ENCODE peak calls at places on chromosomes 3 and 15, in eight cellular contexts. T is OCI-LY7; U is lower lobe of right lung; X is cardiac muscle cell; B is spleen; A is CD8-positive, alpha-beta T cell; H is lung; G is foreskin keratinocyte. F is an unnamed sample.

GRCh38 chr3:81492048-81492447 is 269.4 kb downstream of the GBE1 start:
- DNase-seq in T (no peak), U (no peak), X (no peak), B (no peak), A (no peak), H (no peak), G (no peak), F (no peak)

GRCh38 chr3:197854596-197855343 is 63.7 kb downstream of the LRCH3 start:
- DNase-seq in T (no peak), U (no peak), X (no peak), B (no peak), A (no peak), H (no peak), G (peak), F (no peak)

GRCh38 chr15:92082217-92082843 is 228.8 kb downstream of the SLCO3A1 start:
- DNase-seq in T (peak), U (no peak), X (peak), B (no peak), A (peak), H (peak), G (no peak), F (peak)

GRCh38 chr15:67133738-67134576 is 68.6 kb downstream of the SMAD3 start:
- DNase-seq in T (peak), U (no peak), X (peak), B (no peak), A (peak), H (no peak), G (no peak), F (no peak)

GRCh38 chr3:172675371-172676193 is 35.3 kb downstream of the NCEH1 start:
- DNase-seq in T (peak), U (no peak), X (peak), B (no peak), A (no peak), H (no peak), G (no peak), F (peak)

GRCh38 chr15:70079831-70080230 is 17.9 kb downstream of the TLE3 start:
- DNase-seq in T (no peak), U (no peak), X (no peak), B (no peak), A (no peak), H (no peak), G (no peak), F (no peak)

GRCh38 chr15:68491415-68492106 is 59.6 kb upstream of the ITGA11 start:
- DNase-seq in T (no peak), U (no peak), X (no peak), B (no peak), A (no peak), H (no peak), G (no peak), F (no peak)

GRCh38 chr3:6736781-6737180 is 124.1 kb upstream of the GRM7 start:
- DNase-seq in T (no peak), U (no peak), X (peak), B (no peak), A (no peak), H (no peak), G (no peak), F (no peak)

GRCh38 chr15:99385865-99386264 is 134.6 kb downstream of the LRRC28 start:
- DNase-seq in T (no peak), U (no peak), X (peak), B (no peak), A (no peak), H (peak), G (no peak), F (no peak)

GRCh38 chr15:85031944-85032587 is 50.4 kb downstream of the PDE8A start:
- DNase-seq in T (no peak), U (no peak), X (no peak), B (no peak), A (no peak), H (no peak), G (no peak), F (no peak)

GRCh38 chr3:142784228-142784627 is 60.4 kb downstream of the TRPC1 start:
- DNase-seq in T (no peak), U (no peak), X (no peak), B (no peak), A (no peak), H (no peak), G (no peak), F (no peak)

GRCh38 chr3:184248454-184249411 is at the start of gene ALG3:
- DNase-seq in T (peak), U (peak), X (peak), B (peak), A (peak), H (peak), G (peak), F (peak)

GRCh38 chr3:39138804-39139415 is 14.5 kb downstream of the CSRNP1 start:
- DNase-seq in T (no peak), U (no peak), X (no peak), B (no peak), A (no peak), H (no peak), G (no peak), F (no peak)

GRCh38 chr15:98000249-98001203 is 40.0 kb downstream of the ARRDC4 start:
- DNase-seq in T (no peak), U (no peak), X (no peak), B (no peak), A (no peak), H (no peak), G (no peak), F (peak)

GRCh38 chr3:128369106-128369708 is 97.5 kb downstream of the DNAJB8 start:
- DNase-seq in T (no peak), U (no peak), X (no peak), B (peak), A (no peak), H (no peak), G (no peak), F (peak)

GRCh38 chr15:74497584-74497983 is 36.6 kb upstream of the UBL7 start:
- DNase-seq in T (no peak), U (no peak), X (no peak), B (no peak), A (no peak), H (no peak), G (peak), F (peak)

GRCh38 chr3:40843851-40844548 is 319.2 kb downstream of the ZNF621 start:
- DNase-seq in T (no peak), U (no peak), X (no peak), B (no peak), A (no peak), H (no peak), G (peak), F (peak)

GRCh38 chr15:89074402-89075012 is 13.7 kb upstream of the ABHD2 start:
- DNase-seq in T (no peak), U (no peak), X (no peak), B (no peak), A (no peak), H (no peak), G (no peak), F (no peak)

GRCh38 chr3:3782469-3782868 is 16.8 kb upstream of the LRRN1 start:
- DNase-seq in T (no peak), U (no peak), X (no peak), B (no peak), A (no peak), H (no peak), G (no peak), F (no peak)

GRCh38 chr15:60343221-60343970 is 54.4 kb downstream of the ANXA2 start:
- DNase-seq in T (no peak), U (no peak), X (no peak), B (no peak), A (no peak), H (no peak), G (no peak), F (no peak)

GRCh38 chr3:42519568-42519962 is 17.1 kb downstream of the VIPR1 start:
- DNase-seq in T (no peak), U (no peak), X (no peak), B (no peak), A (no peak), H (no peak), G (no peak), F (no peak)

GRCh38 chr3:117874028-117874765 is 1160.4 kb downstream of the IGSF11 start:
- DNase-seq in T (no peak), U (no peak), X (no peak), B (no peak), A (no peak), H (no peak), G (no peak), F (no peak)

DNA sequence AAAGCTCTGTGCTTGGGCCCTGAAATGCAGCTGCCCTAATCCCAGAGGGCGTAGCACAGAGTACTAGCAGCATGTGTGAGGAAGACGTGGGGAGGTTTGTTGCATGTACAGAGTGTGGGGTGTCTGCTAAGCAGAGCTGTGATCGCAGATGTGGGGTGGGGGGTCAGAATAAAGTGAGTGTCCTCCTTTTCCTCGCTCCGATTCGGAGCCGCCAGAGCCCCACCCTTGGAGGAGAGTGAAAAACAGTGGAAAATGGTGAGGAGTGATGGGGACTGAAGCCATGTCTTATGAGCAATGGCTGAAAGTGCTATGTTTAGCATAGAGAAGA is 48.7 kb downstream of the SSUH2 start:
- DNase-seq in T (no peak), U (no peak), X (no peak), B (no peak), A (no peak), H (no peak), G (no peak), F (no peak)
- H3K27ac ChIP-seq in T (no peak), U (no peak), X (no peak), B (no peak), A (no peak), H (no peak), G (no peak), F (no peak)

GRCh38 chr15:64112904-64113303 is 17.1 kb downstream of the SNX1 start:
- DNase-seq in T (no peak), U (no peak), X (no peak), B (no peak), A (no peak), H (no peak), G (no peak), F (no peak)
- H3K27ac ChIP-seq in T (no peak), U (no peak), X (no peak), B (no peak), A (no peak), H (no peak), G (no peak), F (no peak)

GRCh38 chr3:110344487-110344886 is 727.1 kb upstream of the NECTIN3 start:
- DNase-seq in T (no peak), U (no peak), X (no peak), B (no peak), A (no peak), H (no peak), G (no peak), F (no peak)
- H3K27ac ChIP-seq in T (no peak), U (no peak), X (no peak), B (no peak), A (no peak), H (no peak), G (no peak), F (no peak)

DNA sequence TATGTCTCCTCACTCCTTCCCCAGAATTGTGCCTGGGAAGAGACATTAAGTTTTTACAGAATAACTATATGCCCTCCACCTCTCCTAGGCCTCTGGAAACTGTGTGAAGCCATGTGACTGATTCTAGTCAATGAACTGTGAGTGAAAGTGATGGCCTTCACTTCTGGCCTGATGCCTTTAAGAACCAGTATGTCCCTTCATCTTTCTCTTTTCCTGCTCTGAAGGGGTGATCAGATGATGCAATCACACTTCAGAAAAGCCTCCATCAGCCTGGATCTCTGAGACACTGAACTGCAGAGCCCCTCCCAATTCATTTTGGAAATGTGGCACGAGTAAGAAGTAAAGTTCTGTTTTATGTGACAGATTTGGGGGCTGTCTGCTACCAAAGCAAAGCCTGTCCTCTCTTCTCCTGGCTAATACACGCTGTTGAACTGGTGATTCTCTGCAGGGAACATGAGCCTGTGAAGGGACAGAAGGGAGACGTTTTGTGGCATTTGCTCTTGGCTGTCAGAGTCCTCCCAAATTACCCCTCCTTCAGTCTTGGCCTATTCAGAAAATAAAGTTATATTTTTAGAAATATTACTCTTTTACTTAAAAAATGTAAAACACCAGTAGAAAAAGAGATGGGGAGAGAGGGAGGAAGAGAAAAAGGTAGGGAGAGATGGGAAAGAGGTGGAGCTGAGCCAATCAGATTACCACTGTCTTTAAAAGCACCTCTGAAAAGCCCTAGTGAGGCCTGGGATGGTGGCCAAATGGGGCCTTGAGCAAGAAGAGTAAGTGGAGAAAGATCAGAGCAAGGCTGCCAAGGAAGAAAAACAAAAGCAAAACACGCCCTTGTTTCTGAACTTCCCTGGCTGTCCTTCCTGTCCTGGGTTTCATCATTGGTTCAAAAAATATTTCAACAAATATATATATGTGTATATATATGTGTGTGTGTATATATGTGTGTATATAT is 40.9 kb upstream of the RYK start:
- DNase-seq in T (no peak), U (peak), X (no peak), B (no peak), A (no peak), H (peak), G (no peak), F (peak)
- H3K27ac ChIP-seq in T (no peak), U (peak), X (peak), B (peak), A (no peak), H (peak), G (no peak), F (no peak)

GRCh38 chr3:150703756-150704344 is at the start of gene ERICH6:
- DNase-seq in T (peak), U (peak), X (peak), B (peak), A (peak), H (peak), G (peak), F (peak)
- H3K27ac ChIP-seq in T (peak), U (peak), X (no peak), B (peak), A (peak), H (peak), G (peak), F (peak)